ENCODE peak calls at places on chromosomes 5 and 9, in nine cellular contexts. O, U, M, K, W, D, L, I and V are unnamed samples.

GRCh38 chr5:170642776-170643436 is 139.1 kb downstream of the KCNIP1 start:
- DNase-seq in O (no peak), U (no peak), M (no peak), K (no peak), W (no peak), D (peak), L (no peak), I (no peak), V (no peak)

GRCh38 chr5:143031781-143032724 is 261.9 kb downstream of the ARHGAP26 start:
- DNase-seq in O (peak), U (no peak), M (no peak), K (no peak), W (no peak), D (no peak), L (no peak), I (no peak), V (no peak)

GRCh38 chr5:56565693-56566092 is 249.7 kb upstream of the MAP3K1 start:
- DNase-seq in O (no peak), U (no peak), M (no peak), K (no peak), W (no peak), D (no peak), L (no peak), I (no peak), V (no peak)

GRCh38 chr5:155620819-155621410 is 607.4 kb downstream of the KIF4B start:
- DNase-seq in O (peak), U (no peak), M (no peak), K (no peak), W (no peak), D (no peak), L (no peak), I (no peak), V (no peak)

GRCh38 chr5:108276187-108276586 is 105.7 kb downstream of the FBXL17 start:
- DNase-seq in O (no peak), U (no peak), M (no peak), K (no peak), W (no peak), D (no peak), L (no peak), I (no peak), V (no peak)

GRCh38 chr5:80885698-80886000 is 74.5 kb upstream of the RASGRF2 start:
- DNase-seq in O (no peak), U (no peak), M (no peak), K (no peak), W (no peak), D (no peak), L (no peak), I (no peak), V (no peak)

GRCh38 chr5:137192293-137192743 is 306.8 kb downstream of the SPOCK1 start:
- DNase-seq in O (no peak), U (peak), M (no peak), K (peak), W (no peak), D (no peak), L (no peak), I (no peak), V (no peak)

GRCh38 chr9:132164604-132165362 is 2.9 kb downstream of the NTNG2 start:
- DNase-seq in O (peak), U (no peak), M (no peak), K (no peak), W (no peak), D (no peak), L (peak), I (no peak), V (no peak)

GRCh38 chr9:107269254-107269653 is 13.8 kb upstream of the RAD23B start:
- DNase-seq in O (no peak), U (no peak), M (no peak), K (no peak), W (no peak), D (no peak), L (no peak), I (no peak), V (no peak)

GRCh38 chr5:87650284-87650683 is 237.6 kb upstream of the CCNH start:
- DNase-seq in O (no peak), U (peak), M (no peak), K (no peak), W (no peak), D (no peak), L (no peak), I (no peak), V (no peak)

GRCh38 chr5:8848997-8849585 is 696.8 kb downstream of the SEMA5A start:
- DNase-seq in O (no peak), U (peak), M (no peak), K (no peak), W (no peak), D (no peak), L (no peak), I (no peak), V (no peak)

GRCh38 chr9:93093081-93093448 is 3.0 kb upstream of the CARD19 start:
- DNase-seq in O (peak), U (no peak), M (no peak), K (no peak), W (no peak), D (no peak), L (no peak), I (no peak), V (no peak)

GRCh38 chr5:61496406-61497307 is 164.6 kb downstream of the ZSWIM6 start:
- DNase-seq in O (peak), U (no peak), M (no peak), K (no peak), W (no peak), D (no peak), L (peak), I (no peak), V (no peak)

GRCh38 chr9:94927762-94928158 is 201.3 kb downstream of the AOPEP start:
- DNase-seq in O (no peak), U (no peak), M (no peak), K (no peak), W (no peak), D (no peak), L (no peak), I (no peak), V (no peak)

GRCh38 chr5:122726990-122727616 is 47.8 kb upstream of the SNX2 start:
- DNase-seq in O (no peak), U (peak), M (no peak), K (no peak), W (no peak), D (no peak), L (no peak), I (no peak), V (no peak)

GRCh38 chr9:75372499-75373268 is 284.4 kb downstream of the OSTF1 start:
- DNase-seq in O (no peak), U (peak), M (no peak), K (no peak), W (no peak), D (no peak), L (no peak), I (no peak), V (no peak)

GRCh38 chr9:14313951-14314423 is at the start of gene NFIB:
- DNase-seq in O (peak), U (peak), M (no peak), K (no peak), W (no peak), D (peak), L (peak), I (peak), V (peak)

GRCh38 chr9:87322840-87323635 is 174.6 kb upstream of the DAPK1 start:
- DNase-seq in O (no peak), U (peak), M (no peak), K (no peak), W (no peak), D (no peak), L (no peak), I (no peak), V (no peak)

GRCh38 chr5:67089200-67089725 is 107.3 kb downstream of the CD180 start:
- DNase-seq in O (peak), U (peak), M (no peak), K (peak), W (no peak), D (no peak), L (no peak), I (no peak), V (no peak)

GRCh38 chr9:91023741-91024140 is 222.1 kb downstream of the SYK start:
- DNase-seq in O (no peak), U (no peak), M (no peak), K (no peak), W (no peak), D (peak), L (no peak), I (no peak), V (no peak)

GRCh38 chr5:59322058-59322457 is 571.5 kb downstream of the PDE4D start:
- DNase-seq in O (no peak), U (no peak), M (no peak), K (no peak), W (no peak), D (no peak), L (no peak), I (no peak), V (no peak)

GRCh38 chr9:1231998-1232919 is 182.1 kb downstream of the DMRT2 start:
- DNase-seq in O (no peak), U (peak), M (peak), K (no peak), W (no peak), D (peak), L (no peak), I (no peak), V (no peak)

GRCh38 chr5:61082516-61083280 is 79.6 kb downstream of the SMIM15 start:
- DNase-seq in O (no peak), U (peak), M (no peak), K (no peak), W (no peak), D (no peak), L (no peak), I (no peak), V (no peak)

GRCh38 chr5:42021119-42021518 is 96.0 kb downstream of the FBXO4 start:
- DNase-seq in O (no peak), U (peak), M (no peak), K (no peak), W (no peak), D (no peak), L (no peak), I (no peak), V (no peak)

GRCh38 chr5:149485655-149486615 is 65.3 kb downstream of the CSNK1A1 start:
- DNase-seq in O (no peak), U (peak), M (no peak), K (peak), W (no peak), D (peak), L (no peak), I (no peak), V (no peak)

GRCh38 chr5:108681079-108681921 is 66.4 kb upstream of the FER start:
- DNase-seq in O (peak), U (peak), M (peak), K (no peak), W (no peak), D (no peak), L (no peak), I (peak), V (no peak)

GRCh38 chr5:172730222-172730621 is 40.8 kb downstream of the DUSP1 start:
- DNase-seq in O (no peak), U (no peak), M (no peak), K (no peak), W (no peak), D (peak), L (no peak), I (no peak), V (no peak)

GRCh38 chr5:161406880-161407279 is 139.6 kb downstream of the GABRB2 start:
- DNase-seq in O (no peak), U (no peak), M (no peak), K (no peak), W (no peak), D (no peak), L (no peak), I (no peak), V (no peak)

GRCh38 chr9:93761822-93762221 is 185.4 kb downstream of the PHF2 start:
- DNase-seq in O (no peak), U (no peak), M (no peak), K (no peak), W (no peak), D (no peak), L (no peak), I (no peak), V (no peak)

GRCh38 chr9:92512622-92513021 is 23.2 kb downstream of the ECM2 start:
- DNase-seq in O (no peak), U (peak), M (no peak), K (no peak), W (no peak), D (no peak), L (no peak), I (no peak), V (no peak)

GRCh38 chr9:1969160-1969559 is 46.0 kb upstream of the SMARCA2 start:
- DNase-seq in O (no peak), U (no peak), M (no peak), K (no peak), W (no peak), D (no peak), L (no peak), I (no peak), V (no peak)